ENCODE peak calls at places on chromosome 4, in six cellular contexts. One of them, this sample, is unnamed.

GRCh38 chr4:184587746-184588145 is 61.5 kb downstream of the CASP3 start:
- DNase-seq in endothelial cell of umbilical vein: no peak
- DNase-seq in tibial nerve: no peak
- DNase-seq in LHCN-M2: no peak
- DNase-seq in NCI-H2081 treated with DMSO at 0.1 percent for 48 hours: no peak
- DNase-seq in CD8-positive, alpha-beta memory T cell: no peak
- DNase-seq in this sample: no peak

GRCh38 chr4:186144180-186144579 is 39.7 kb downstream of the FAM149A start:
- DNase-seq in LHCN-M2: peak
- DNase-seq in endothelial cell of umbilical vein: peak
- DNase-seq in NCI-H2081 treated with DMSO at 0.1 percent for 48 hours: no peak
- DNase-seq in tibial nerve: no peak
- DNase-seq in CD8-positive, alpha-beta memory T cell: no peak
- DNase-seq in this sample: no peak

GRCh38 chr4:88697113-88697512 is 516 bp downstream of the NAP1L5 start:
- DNase-seq in LHCN-M2: no peak
- DNase-seq in CD8-positive, alpha-beta memory T cell: peak
- DNase-seq in NCI-H2081 treated with DMSO at 0.1 percent for 48 hours: no peak
- DNase-seq in tibial nerve: no peak
- DNase-seq in endothelial cell of umbilical vein: peak
- DNase-seq in this sample: peak

GRCh38 chr4:15659768-15660394 is 4.7 kb upstream of the FBXL5 start:
- DNase-seq in endothelial cell of umbilical vein: peak
- DNase-seq in NCI-H2081 treated with DMSO at 0.1 percent for 48 hours: no peak
- DNase-seq in LHCN-M2: peak
- DNase-seq in tibial nerve: no peak
- DNase-seq in CD8-positive, alpha-beta memory T cell: no peak
- DNase-seq in this sample: no peak

GRCh38 chr4:84826681-84827080 is 139.8 kb downstream of the WDFY3 start:
- DNase-seq in CD8-positive, alpha-beta memory T cell: no peak
- DNase-seq in endothelial cell of umbilical vein: no peak
- DNase-seq in LHCN-M2: no peak
- DNase-seq in tibial nerve: no peak
- DNase-seq in NCI-H2081 treated with DMSO at 0.1 percent for 48 hours: no peak
- DNase-seq in this sample: no peak

GRCh38 chr4:94341468-94341867 is 1.2 kb downstream of the HPGDS start:
- DNase-seq in LHCN-M2: peak
- DNase-seq in NCI-H2081 treated with DMSO at 0.1 percent for 48 hours: no peak
- DNase-seq in tibial nerve: no peak
- DNase-seq in endothelial cell of umbilical vein: no peak
- DNase-seq in CD8-positive, alpha-beta memory T cell: no peak
- DNase-seq in this sample: no peak

GRCh38 chr4:127421418-127421817 is 211.3 kb upstream of the INTU start:
- DNase-seq in CD8-positive, alpha-beta memory T cell: no peak
- DNase-seq in tibial nerve: no peak
- DNase-seq in LHCN-M2: no peak
- DNase-seq in endothelial cell of umbilical vein: no peak
- DNase-seq in NCI-H2081 treated with DMSO at 0.1 percent for 48 hours: no peak
- DNase-seq in this sample: no peak

GRCh38 chr4:76702440-76703122 is 195.4 kb downstream of the SOWAHB start:
- DNase-seq in LHCN-M2: no peak
- DNase-seq in NCI-H2081 treated with DMSO at 0.1 percent for 48 hours: no peak
- DNase-seq in CD8-positive, alpha-beta memory T cell: no peak
- DNase-seq in endothelial cell of umbilical vein: no peak
- DNase-seq in tibial nerve: no peak
- DNase-seq in this sample: no peak

GRCh38 chr4:1985780-1986577 is 22.8 kb downstream of the NELFA start:
- DNase-seq in NCI-H2081 treated with DMSO at 0.1 percent for 48 hours: no peak
- DNase-seq in endothelial cell of umbilical vein: no peak
- DNase-seq in CD8-positive, alpha-beta memory T cell: no peak
- DNase-seq in LHCN-M2: no peak
- DNase-seq in tibial nerve: no peak
- DNase-seq in this sample: no peak

This sample was measured in immature natural killer cell.